ENCODE peak calls at places on chromosomes 5 and 9, in eight cellular contexts. I is renal cortical epithelial cell, T is fibroblast of lung, N is KBM-7, F is AG09309, V is M059J, Q is ureter, P is cardiac septum. B is an unnamed sample.

GRCh38 chr5:78112931-78113330 is 181.6 kb downstream of the AP3B1 start:
- DNase-seq in N (no peak), V (no peak), P (no peak), T (no peak), I (no peak), F (no peak), Q (no peak), B (no peak)

GRCh38 chr9:124011460-124012301 is at the start of gene LHX2:
- DNase-seq in I (no peak), Q (no peak), P (no peak), F (peak; percentile 71), N (peak; percentile 68), T (peak; percentile 85), V (peak; percentile 93), B (peak; percentile 84)

GRCh38 chr5:55538621-55539020 is 3.9 kb upstream of the PLPP1 start:
- DNase-seq in V (no peak), P (no peak), I (no peak), Q (no peak), T (no peak), F (no peak), N (peak; percentile 12), B (no peak)

GRCh38 chr5:93189707-93190120 is 391.3 kb downstream of the NR2F1-AS1 start:
- DNase-seq in V (peak; percentile 96), P (no peak), Q (no peak), T (peak; percentile 99), N (no peak), F (peak; percentile 89), I (peak; percentile 100), B (peak; percentile 94)

GRCh38 chr9:6418764-6419163 is 5.8 kb downstream of the UHRF2 start:
- DNase-seq in Q (no peak), P (no peak), F (no peak), T (no peak), N (no peak), V (no peak), I (no peak), B (no peak)

GRCh38 chr9:124595743-124596142 is 88.5 kb upstream of the NR5A1 start:
- DNase-seq in I (no peak), P (no peak), Q (no peak), V (no peak), F (no peak), T (no peak), N (no peak), B (no peak)

GRCh38 chr5:81194633-81195333 is 38.3 kb upstream of the CKMT2 start:
- DNase-seq in Q (peak; percentile 80), F (peak; percentile 29), T (peak; percentile 67), N (peak; percentile 91), P (peak; percentile 84), I (peak; percentile 37), V (peak; percentile 69), B (peak; percentile 78)

GRCh38 chr5:151215546-151215880 is 8.4 kb downstream of the CCDC69 start:
- DNase-seq in Q (no peak), V (no peak), I (no peak), T (no peak), N (no peak), F (no peak), P (no peak), B (no peak)

GRCh38 chr5:123503299-123503698 is 8.7 kb upstream of the CSNK1G3 start:
- DNase-seq in F (no peak), N (no peak), P (no peak), V (no peak), T (no peak), I (no peak), Q (no peak), B (no peak)

GRCh38 chr9:124261787-124262595 is 4.2 kb downstream of the NEK6 start:
- DNase-seq in P (no peak), N (no peak), F (no peak), T (peak; percentile 83), I (no peak), Q (no peak), V (no peak), B (no peak)

GRCh38 chr9:22065431-22065830 is 56.3 kb upstream of the CDKN2B start:
- DNase-seq in Q (no peak), P (no peak), V (no peak), T (peak; percentile 45), I (peak; percentile 28), F (no peak), N (no peak), B (no peak)

GRCh38 chr5:115831163-115831768 is 10.1 kb downstream of the ATG12 start:
- DNase-seq in F (no peak), N (peak; percentile 56), T (peak; percentile 18), V (no peak), I (no peak), P (no peak), Q (no peak), B (peak; percentile 56)

GRCh38 chr5:132017738-132018625 is 6.5 kb upstream of the ACSL6 start:
- DNase-seq in P (peak; percentile 33), V (no peak), T (no peak), F (no peak), Q (peak; percentile 35), I (no peak), N (no peak), B (no peak)

GRCh38 chr9:13354733-13355132 is 75.2 kb upstream of the MPDZ start:
- DNase-seq in T (peak; percentile 74), N (no peak), Q (no peak), P (no peak), V (peak; percentile 18), I (no peak), F (no peak), B (peak; percentile 32)

GRCh38 chr5:94901071-94901979 is 282.9 kb downstream of the SLF1 start:
- DNase-seq in I (peak; percentile 86), P (no peak), Q (no peak), V (peak; percentile 47), N (no peak), F (no peak), T (peak; percentile 81), B (peak; percentile 42)

GRCh38 chr9:110126986-110127864 is 80.7 kb downstream of the C9orf152 start:
- DNase-seq in V (no peak), I (no peak), P (peak; percentile 90), T (peak; percentile 58), F (no peak), Q (peak; percentile 71), N (peak; percentile 30), B (peak; percentile 93)

GRCh38 chr5:8864053-8864452 is 681.8 kb downstream of the SEMA5A start:
- DNase-seq in N (peak; percentile 15), V (peak; percentile 42), F (no peak), T (peak; percentile 17), P (no peak), Q (no peak), I (peak; percentile 40), B (peak; percentile 62)

GRCh38 chr5:90940227-90940995 is 381.8 kb downstream of the ADGRV1 start:
- DNase-seq in T (peak; percentile 47), I (peak; percentile 83), P (no peak), Q (peak; percentile 57), V (peak; percentile 66), F (no peak), N (no peak), B (peak; percentile 35)

GRCh38 chr9:91694081-91694870 is 255.8 kb downstream of the ROR2 start:
- DNase-seq in T (no peak), I (no peak), Q (no peak), P (no peak), F (no peak), N (no peak), V (no peak), B (no peak)

GRCh38 chr9:100129772-100130171 is 30.7 kb downstream of the INVS start:
- DNase-seq in N (no peak), F (no peak), T (peak; percentile 12), V (no peak), Q (no peak), I (no peak), P (no peak), B (peak; percentile 32)

GRCh38 chr9:133161542-133161950 is 2.2 kb downstream of the GBGT1 start:
- DNase-seq in P (no peak), T (no peak), N (no peak), I (no peak), V (no peak), F (no peak), Q (no peak), B (no peak)

GRCh38 chr5:112372543-112372942 is 46.5 kb downstream of the EPB41L4A start:
- DNase-seq in I (peak; percentile 76), Q (no peak), N (no peak), T (no peak), V (no peak), F (no peak), P (no peak), B (no peak)

GRCh38 chr5:148866024-148866423 is 39.6 kb downstream of the ADRB2 start:
- DNase-seq in N (no peak), I (no peak), V (no peak), Q (no peak), F (no peak), P (no peak), T (no peak), B (no peak)

GRCh38 chr9:124296094-124296493 is 38.3 kb downstream of the NEK6 start:
- DNase-seq in N (no peak), F (no peak), Q (no peak), I (no peak), P (no peak), T (no peak), V (peak; percentile 53), B (no peak)

GRCh38 chr5:14760548-14761002 is 96.1 kb downstream of the OTULIN start:
- DNase-seq in I (no peak), V (no peak), Q (no peak), T (no peak), F (no peak), P (peak; percentile 84), N (no peak), B (no peak)

GRCh38 chr5:120140510-120140909 is 323.6 kb upstream of the PRR16 start:
- DNase-seq in I (no peak), T (no peak), Q (no peak), N (peak; percentile 32), V (no peak), P (no peak), F (no peak), B (no peak)

B was measured in EH.